ENCODE peak calls at places on chromosomes 16 and 17, in five cellular contexts. One of them, this sample, is unnamed.

GRCh38 chr17:32498362-32498761 is 11.6 kb downstream of the CDK5R1 start:
- DNase-seq in ovary: no peak
- DNase-seq in uterus: no peak
- DNase-seq in stomach: no peak
- DNase-seq in breast epithelium: no peak
- DNase-seq in this sample: no peak

GRCh38 chr16:4909825-4910224 is 27.1 kb downstream of the PPL start:
- DNase-seq in ovary: no peak
- DNase-seq in uterus: no peak
- DNase-seq in stomach: no peak
- DNase-seq in breast epithelium: no peak
- DNase-seq in this sample: no peak

GRCh38 chr16:4321286-4322120 is 5.6 kb downstream of the GLIS2 start:
- DNase-seq in ovary: peak; percentile 50
- DNase-seq in uterus: no peak
- DNase-seq in stomach: no peak
- DNase-seq in breast epithelium: no peak
- DNase-seq in this sample: no peak

GRCh38 chr16:83917152-83918120 is 18.5 kb downstream of the MLYCD start:
- DNase-seq in ovary: no peak
- DNase-seq in uterus: no peak
- DNase-seq in stomach: no peak
- DNase-seq in breast epithelium: no peak
- DNase-seq in this sample: no peak

GRCh38 chr17:63490858-63491400 is 14.1 kb downstream of the ACE start:
- DNase-seq in ovary: no peak
- DNase-seq in uterus: no peak
- DNase-seq in stomach: no peak
- DNase-seq in breast epithelium: no peak
- DNase-seq in this sample: no peak

GRCh38 chr16:17921357-17921978 is 415.1 kb downstream of the NPIPA8 start:
- DNase-seq in ovary: no peak
- DNase-seq in uterus: no peak
- DNase-seq in stomach: no peak
- DNase-seq in breast epithelium: no peak
- DNase-seq in this sample: no peak

GRCh38 chr17:50051082-50051576 is 4.8 kb upstream of the ITGA3 start:
- DNase-seq in ovary: peak; percentile 22
- DNase-seq in uterus: no peak
- DNase-seq in stomach: peak; percentile 62
- DNase-seq in breast epithelium: no peak
- DNase-seq in this sample: no peak

GRCh38 chr17:42321555-42321954 is 33.3 kb downstream of the STAT5A start:
- DNase-seq in ovary: no peak
- DNase-seq in uterus: no peak
- DNase-seq in stomach: no peak
- DNase-seq in breast epithelium: no peak
- DNase-seq in this sample: no peak

GRCh38 chr17:64084940-64085649 is 44.8 kb downstream of the ERN1 start:
- DNase-seq in ovary: no peak
- DNase-seq in uterus: no peak
- DNase-seq in stomach: no peak
- DNase-seq in breast epithelium: no peak
- DNase-seq in this sample: no peak

DNA sequence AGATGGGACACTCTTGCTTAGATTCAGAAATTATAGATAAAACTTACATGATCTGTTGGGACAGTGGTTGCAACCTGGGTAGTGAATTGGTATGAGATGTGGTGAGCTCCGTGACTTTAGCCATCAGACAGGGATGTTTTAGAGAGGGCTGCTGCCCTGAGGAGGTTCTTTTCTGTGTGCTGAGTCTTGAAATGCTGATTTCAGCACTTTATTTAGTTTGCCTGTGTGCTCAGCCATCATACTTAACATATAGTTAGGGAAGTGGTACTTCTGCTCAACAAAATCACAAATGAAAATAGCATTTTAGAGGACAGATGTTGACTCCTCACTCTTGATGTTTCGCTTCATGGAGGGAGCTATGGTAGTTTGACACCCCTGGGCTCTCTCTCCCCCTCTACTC is 95.9 kb upstream of the CDH13 start:
- DNase-seq in ovary: no peak
- DNase-seq in uterus: no peak
- DNase-seq in stomach: no peak
- DNase-seq in breast epithelium: no peak
- DNase-seq in this sample: no peak
- H3K9me3 ChIP-seq in ovary: no peaks in the 10 kb centered on the region
- H3K9me3 ChIP-seq in uterus: no peaks in the 10 kb centered on the region
- H3K9me3 ChIP-seq in stomach: no peaks in the 10 kb centered on the region
- H3K9me3 ChIP-seq in breast epithelium: no peaks in the 10 kb centered on the region
- H3K9me3 ChIP-seq in this sample: no peaks in the 10 kb centered on the region

GRCh38 chr16:11327277-11328171 is 17.7 kb upstream of the RMI2 start:
- DNase-seq in ovary: no peak
- DNase-seq in uterus: peak; percentile 62
- DNase-seq in stomach: no peak
- DNase-seq in breast epithelium: no peak
- DNase-seq in this sample: no peak
- TF ChIP-seq POLR2A in ovary: no peak
- TF ChIP-seq POLR2A in uterus: no peak
- TF ChIP-seq POLR2A in stomach: no peak
- TF ChIP-seq POLR2A in breast epithelium: no peak
- TF ChIP-seq POLR2A in this sample: no peak

GRCh38 chr16:79301036-79301435 is 299.5 kb downstream of the MAF start:
- DNase-seq in ovary: no peak
- DNase-seq in uterus: no peak
- DNase-seq in stomach: no peak
- DNase-seq in breast epithelium: no peak
- DNase-seq in this sample: no peak
- H3K9me3 ChIP-seq in ovary: no peaks in the 10 kb centered on the region
- H3K9me3 ChIP-seq in uterus: no peaks in the 10 kb centered on the region
- H3K9me3 ChIP-seq in stomach: no peaks in the 10 kb centered on the region
- H3K9me3 ChIP-seq in breast epithelium: no peaks in the 10 kb centered on the region
- H3K9me3 ChIP-seq in this sample: no peaks in the 10 kb centered on the region

DNA sequence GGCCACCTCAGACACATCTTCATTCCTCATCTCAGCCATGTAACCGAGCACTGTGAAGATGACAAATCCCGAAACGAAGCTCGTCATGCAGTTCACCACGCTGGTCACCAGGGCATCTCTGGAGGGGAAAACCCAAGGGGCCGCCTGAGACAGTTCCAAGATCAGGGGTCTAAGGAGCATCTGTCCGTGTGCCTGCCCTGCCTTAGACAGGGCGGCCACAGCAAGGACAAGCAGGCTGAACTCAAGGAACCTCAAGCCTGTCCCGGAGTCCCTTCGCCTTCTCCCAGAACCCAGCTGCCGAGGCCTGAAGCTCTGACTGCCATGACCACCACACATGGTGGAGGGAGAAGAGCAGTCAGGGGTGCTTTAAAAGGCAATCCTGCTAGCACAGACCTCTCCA is 22.7 kb downstream of the SLC6A4 start:
- DNase-seq in ovary: no peak
- DNase-seq in uterus: no peak
- DNase-seq in stomach: no peak
- DNase-seq in breast epithelium: no peak
- DNase-seq in this sample: no peak
- TF ChIP-seq POLR2A in ovary: no peak
- TF ChIP-seq POLR2A in uterus: no peak
- TF ChIP-seq POLR2A in stomach: no peak
- TF ChIP-seq POLR2A in breast epithelium: no peak
- TF ChIP-seq POLR2A in this sample: no peak